ENCODE peak calls at places on chromosome 9, in eight cellular contexts. P is CD4-positive, alpha-beta T cell; E is spleen; T is uterus; A is heart left ventricle; H is upper lobe of right lung; C is breast epithelium; I is H9. U is an unnamed sample. For H3K27me3, the result is how much of the 10 kb centered on the place peaks cover.

GRCh38 chr9:119790022-119790421 is 420.8 kb upstream of the BRINP1 start:
- DNase-seq in C (no peak), I (no peak), P (no peak), E (no peak), T (no peak), A (no peak), H (no peak), U (no peak)

GRCh38 chr9:80899208-80899607 is 790.1 kb downstream of the TLE1 start:
- DNase-seq in H (no peak), P (no peak), I (no peak), C (no peak), A (no peak), T (no peak), E (no peak), U (no peak)

GRCh38 chr9:97418894-97419293 is 7.0 kb downstream of the TDRD7 start:
- DNase-seq in I (no peak), H (no peak), P (no peak), A (no peak), C (no peak), T (no peak), E (no peak), U (no peak)

GRCh38 chr9:37528652-37529072 is 42.9 kb downstream of the POLR1E start:
- DNase-seq in C (no peak), I (no peak), T (no peak), A (no peak), P (no peak), E (no peak), H (no peak), U (no peak)

GRCh38 chr9:134545213-134546211 is 96.1 kb upstream of the COL5A1 start:
- DNase-seq in E (peak), I (no peak), P (no peak), A (no peak), H (peak), C (no peak), T (no peak), U (no peak)

GRCh38 chr9:133649194-133649593 is 13.0 kb downstream of the DBH start:
- DNase-seq in T (no peak), P (no peak), E (no peak), A (no peak), C (no peak), I (no peak), H (no peak), U (no peak)

GRCh38 chr9:5799314-5799713 is 33.6 kb downstream of the ERMP1 start:
- DNase-seq in I (no peak), P (no peak), C (no peak), A (no peak), H (no peak), T (no peak), E (no peak), U (no peak)

GRCh38 chr9:450561-450960 is 235.9 kb downstream of the DOCK8 start:
- DNase-seq in T (no peak), C (no peak), A (no peak), P (no peak), I (no peak), H (no peak), E (no peak), U (no peak)

GRCh38 chr9:127711226-127711701 is 4.2 kb downstream of the PTRH1 start:
- DNase-seq in C (no peak), E (no peak), P (no peak), H (no peak), T (no peak), A (peak), I (no peak), U (no peak)

GRCh38 chr9:97982191-97982718 is 886 bp upstream of the ANP32B start:
- DNase-seq in T (no peak), C (no peak), H (no peak), I (no peak), A (no peak), E (no peak), P (no peak), U (no peak)

GRCh38 chr9:134333234-134333873 is 7.1 kb downstream of the RXRA start:
- DNase-seq in C (no peak), T (no peak), E (no peak), I (no peak), P (no peak), A (no peak), H (no peak), U (no peak)

GRCh38 chr9:102950341-102950740 is 44.8 kb upstream of the CYLC2 start:
- DNase-seq in T (no peak), E (no peak), A (no peak), P (no peak), H (no peak), C (no peak), I (no peak), U (no peak)

GRCh38 chr9:3525088-3525835 is 539 bp downstream of the RFX3 start:
- DNase-seq in C (no peak), H (peak), A (peak), I (no peak), T (no peak), E (peak), P (no peak), U (peak)

GRCh38 chr9:134320916-134321570 is 5.2 kb upstream of the RXRA start:
- DNase-seq in P (no peak), C (no peak), A (peak), I (no peak), T (no peak), E (peak), H (peak), U (peak)

GRCh38 chr9:26361010-26361409 is 531.6 kb downstream of the CAAP1 start:
- DNase-seq in H (no peak), C (no peak), P (no peak), E (no peak), T (no peak), I (no peak), A (no peak), U (no peak)

GRCh38 chr9:131951905-131952304 is 127.8 kb downstream of the MED27 start:
- DNase-seq in C (no peak), I (no peak), P (no peak), H (no peak), A (no peak), T (no peak), E (no peak), U (no peak)

GRCh38 chr9:15295761-15296405 is 11.1 kb downstream of the TTC39B start:
- DNase-seq in H (no peak), P (no peak), E (no peak), C (no peak), I (no peak), T (peak), A (no peak), U (no peak)

GRCh38 chr9:111451570-111451969 is 32.6 kb downstream of the ECPAS start:
- DNase-seq in I (no peak), C (no peak), P (no peak), T (no peak), A (no peak), E (no peak), H (no peak), U (no peak)

GRCh38 chr9:126702501-126703329 is 89.0 kb downstream of the LMX1B start:
- DNase-seq in T (no peak), H (peak), A (no peak), C (no peak), E (peak), P (peak), I (peak), U (peak)

GRCh38 chr9:38205279-38205678 is 136.3 kb upstream of the SHB start:
- DNase-seq in I (no peak), E (no peak), T (no peak), P (no peak), C (no peak), H (no peak), A (no peak), U (no peak)

GRCh38 chr9:114178076-114178475 is 22.7 kb downstream of the COL27A1 start:
- DNase-seq in E (peak), P (no peak), A (no peak), C (no peak), H (peak), I (no peak), T (no peak), U (no peak)

GRCh38 chr9:124358617-124359016 is 56.6 kb downstream of the PSMB7 start:
- DNase-seq in I (no peak), E (no peak), C (no peak), P (no peak), T (no peak), H (no peak), A (no peak), U (no peak)

GRCh38 chr9:107386396-107386795 is 103.2 kb downstream of the KLF4 start:
- DNase-seq in H (no peak), T (no peak), I (no peak), C (no peak), P (no peak), E (no peak), A (no peak), U (no peak)

GRCh38 chr9:77215874-77216273 is 38.5 kb downstream of the VPS13A start:
- DNase-seq in T (no peak), H (no peak), A (no peak), E (no peak), C (no peak), P (no peak), I (no peak), U (no peak)

GRCh38 chr9:107243757-107244156 is 39.3 kb upstream of the RAD23B start:
- DNase-seq in P (no peak), I (no peak), H (no peak), A (no peak), T (no peak), C (peak), E (no peak), U (no peak)

GRCh38 chr9:112012026-112012902 is 115.7 kb downstream of the UGCG start:
- DNase-seq in E (no peak), I (no peak), P (no peak), C (peak), T (peak), A (no peak), H (no peak), U (peak)

GRCh38 chr9:87569008-87569908 is 71.6 kb downstream of the DAPK1 start:
- DNase-seq in E (no peak), A (no peak), P (no peak), C (no peak), I (no peak), H (no peak), T (peak), U (no peak)

GRCh38 chr9:132663851-132664250 is 5.9 kb downstream of the DDX31 start:
- DNase-seq in H (no peak), C (no peak), E (no peak), T (no peak), I (no peak), P (no peak), A (no peak), U (no peak)

GRCh38 chr9:21993893-21994525 is at the start of gene CDKN2A:
- DNase-seq in P (peak), A (peak), T (no peak), I (peak), H (peak), E (peak), C (no peak), U (peak)

GRCh38 chr9:72674961-72675360 is 153.6 kb downstream of the TMC1 start:
- DNase-seq in T (no peak), I (no peak), E (no peak), P (no peak), C (no peak), H (no peak), A (no peak), U (no peak)

GRCh38 chr9:134065720-134066419 is 2.0 kb downstream of the BRD3 start:
- DNase-seq in P (peak), C (no peak), A (peak), T (no peak), I (peak), H (peak), E (peak), U (peak)

GRCh38 chr9:97846347-97846746 is 6.7 kb upstream of the FOXE1 start:
- DNase-seq in A (no peak), E (no peak), I (no peak), T (no peak), P (no peak), H (no peak), C (no peak), U (no peak)

GRCh38 chr9:3516667-3517330 is 9.0 kb downstream of the RFX3 start:
- DNase-seq in C (no peak), A (no peak), T (no peak), H (no peak), P (no peak), E (no peak), I (no peak), U (no peak)

GRCh38 chr9:99185328-99185632 is 36.5 kb downstream of the ALG2 start:
- DNase-seq in I (no peak), P (no peak), E (no peak), C (no peak), T (no peak), A (no peak), H (no peak), U (no peak)

GRCh38 chr9:99183616-99184015 is 38.1 kb downstream of the ALG2 start:
- DNase-seq in H (no peak), C (no peak), I (no peak), A (no peak), T (no peak), P (no peak), E (no peak), U (no peak)

GRCh38 chr9:99185904-99186303 is 35.8 kb downstream of the ALG2 start:
- DNase-seq in A (no peak), T (no peak), C (no peak), E (no peak), H (no peak), P (no peak), I (no peak), U (no peak)

GRCh38 chr9:99184073-99184426 is 37.7 kb downstream of the ALG2 start:
- DNase-seq in I (no peak), T (peak), E (no peak), A (no peak), H (no peak), C (no peak), P (no peak), U (peak)

DNA sequence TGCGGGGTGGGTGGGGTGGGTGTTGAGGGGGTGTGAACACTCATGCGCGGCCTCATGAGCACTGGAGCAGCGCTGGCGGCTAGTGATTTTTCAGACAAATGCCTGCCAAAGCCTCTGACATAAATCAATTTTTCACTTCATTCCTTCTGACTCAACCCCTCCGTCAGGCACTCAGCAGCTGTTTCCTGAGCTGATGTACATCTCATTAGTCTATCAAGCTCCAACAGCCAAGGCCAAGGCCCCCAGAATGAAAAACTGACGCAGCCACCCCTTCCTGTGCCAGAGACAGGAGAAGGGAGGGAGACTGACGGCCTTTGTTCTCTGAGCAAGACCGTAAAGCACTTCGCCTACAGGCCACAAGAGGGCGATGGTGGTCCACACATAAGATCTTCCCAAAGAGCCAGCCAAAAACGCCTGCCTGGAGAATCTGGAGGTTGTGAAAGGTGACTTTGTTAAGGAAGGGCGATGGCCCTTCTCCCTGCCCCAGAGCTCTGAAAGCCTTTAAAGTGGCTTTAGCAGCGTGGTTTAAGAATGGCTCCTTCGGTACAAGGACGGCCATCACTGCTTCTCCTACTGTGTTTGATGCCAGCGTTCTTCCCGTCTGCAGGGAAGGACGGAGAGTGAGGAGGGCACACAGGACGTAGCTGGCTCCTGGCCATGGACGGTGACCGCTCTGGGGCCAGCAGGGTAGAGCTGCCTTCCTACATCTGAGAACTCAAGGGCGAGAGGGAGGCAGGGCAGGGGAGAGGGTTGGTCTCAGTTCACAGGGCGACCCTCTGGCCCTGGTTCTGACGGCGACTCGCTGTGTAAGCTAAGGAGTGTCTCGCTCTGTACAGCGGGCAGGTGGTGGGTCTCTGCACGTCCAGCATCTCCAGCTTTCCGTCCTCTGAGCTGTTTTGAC is 37.1 kb downstream of the ALG2 start:
- DNase-seq in C (peak), T (peak), H (peak), P (peak), I (peak), E (peak), A (peak), U (peak)
- H3K27ac ChIP-seq in C (peak), T (peak), H (peak), P (no peak), I (no peak), E (peak), A (no peak), U (no peak)

DNA sequence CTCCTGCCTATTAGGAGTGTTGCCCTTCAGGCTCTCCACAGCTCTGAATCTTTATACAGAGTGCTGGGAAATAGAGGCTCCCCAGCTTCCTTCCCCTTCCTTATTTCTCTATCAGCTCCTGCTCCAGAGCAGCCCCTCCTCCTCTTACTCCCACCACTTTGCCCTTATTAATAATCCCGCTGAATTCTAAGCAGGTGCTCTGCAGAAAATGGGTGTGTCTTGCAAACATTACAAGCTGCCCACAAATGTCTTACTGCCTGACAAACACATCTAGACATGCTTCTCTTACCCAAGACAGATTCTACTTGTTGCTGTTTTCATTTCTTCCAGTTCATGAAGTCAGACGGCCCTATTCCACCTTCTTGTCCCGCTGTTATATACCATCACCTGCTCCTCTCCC is 6.4 kb downstream of the PHF24 start:
- DNase-seq in P (no peak), A (no peak), T (no peak), E (no peak), H (no peak), C (no peak), I (no peak), U (no peak)
- H3K27me3 ChIP-seq in P (half or more), A (under half), T (under half), E (under half), H (under half), C (under half), I (under half), U (under half)

DNA sequence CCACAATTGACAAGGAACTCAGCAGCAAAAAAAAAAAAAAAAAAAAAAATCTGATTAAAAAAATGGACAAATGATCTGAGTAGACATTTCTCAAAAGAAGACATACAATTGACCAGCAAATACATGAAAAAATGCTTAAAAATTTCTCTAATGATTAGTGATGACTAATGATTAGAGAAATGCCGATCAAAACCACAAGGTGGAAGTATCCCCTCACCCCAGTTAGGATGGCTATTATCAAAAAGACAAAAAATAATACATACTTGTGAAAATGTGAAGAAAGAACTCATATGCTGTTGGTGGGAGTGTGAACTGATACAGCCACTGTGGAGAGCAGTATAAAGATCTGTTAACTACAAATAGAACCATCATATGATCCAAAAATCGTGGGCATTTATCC is 245.3 kb downstream of the OSTF1 start:
- DNase-seq in C (no peak), T (no peak), P (no peak), I (no peak), H (no peak), A (no peak), E (no peak), U (no peak)
- TF ChIP-seq CTCF in C (no peak), T (peak), P (no peak), I (peak), H (peak), A (peak), E (no peak), U (peak)

DNA sequence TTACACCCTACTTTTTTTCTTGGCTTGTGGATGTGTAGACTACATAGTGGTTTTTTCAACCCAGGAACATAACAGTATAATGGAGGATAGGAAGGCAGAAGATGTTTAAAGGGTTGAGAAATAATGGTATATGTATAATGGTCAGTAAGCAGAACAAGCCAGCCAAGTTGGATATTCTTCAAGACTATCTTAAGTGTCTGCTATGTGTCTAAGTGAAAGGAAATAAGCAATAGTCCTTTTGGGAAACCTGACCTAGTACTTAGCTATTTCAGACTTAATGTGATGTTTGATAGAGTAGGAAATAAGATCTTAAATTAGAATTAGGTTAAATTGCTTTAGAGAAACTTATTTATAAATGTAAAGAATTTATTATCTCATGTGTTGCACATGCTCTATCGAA is 85.7 kb downstream of the PTPDC1 start:
- DNase-seq in A (no peak), E (no peak), H (no peak), C (no peak), T (no peak), I (no peak), P (no peak), U (no peak)
- H3K27ac ChIP-seq in A (no peak), E (peak), H (peak), C (peak), T (peak), I (no peak), P (no peak), U (no peak)

GRCh38 chr9:116605060-116605459 is 82.0 kb upstream of the TRIM32 start:
- DNase-seq in P (no peak), E (no peak), C (no peak), T (no peak), I (no peak), A (no peak), H (no peak), U (no peak)
- H3K27me3 ChIP-seq in P (under half), E (under half), C (under half), T (under half), I (under half), A (under half), H (under half), U (under half)

DNA sequence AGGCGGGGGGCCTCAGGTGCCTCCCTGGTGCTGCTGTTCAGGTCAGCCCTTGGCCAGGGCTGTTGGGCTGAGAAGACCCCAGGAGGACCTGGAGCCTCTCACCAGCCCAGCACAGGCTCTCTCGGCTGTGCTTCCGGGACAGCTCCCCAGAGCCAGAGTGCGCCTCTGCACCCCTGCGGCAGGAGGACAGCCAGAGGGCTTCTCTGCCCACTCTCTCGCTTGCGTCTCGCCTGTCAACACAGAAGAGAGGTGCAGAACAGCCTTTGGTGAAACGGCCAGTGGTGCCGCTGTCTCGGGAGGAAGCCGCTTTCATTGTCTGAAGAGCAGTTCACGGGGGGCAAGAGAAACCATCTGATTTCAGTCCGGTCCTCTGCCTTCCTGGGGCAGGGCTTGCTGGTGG is 3.8 kb upstream of the NACC2 start:
- DNase-seq in P (no peak), T (no peak), E (no peak), C (no peak), H (no peak), A (no peak), I (no peak), U (no peak)
- TF ChIP-seq CTCF in P (no peak), T (no peak), E (no peak), C (no peak), H (no peak), A (peak), I (no peak), U (no peak)

DNA sequence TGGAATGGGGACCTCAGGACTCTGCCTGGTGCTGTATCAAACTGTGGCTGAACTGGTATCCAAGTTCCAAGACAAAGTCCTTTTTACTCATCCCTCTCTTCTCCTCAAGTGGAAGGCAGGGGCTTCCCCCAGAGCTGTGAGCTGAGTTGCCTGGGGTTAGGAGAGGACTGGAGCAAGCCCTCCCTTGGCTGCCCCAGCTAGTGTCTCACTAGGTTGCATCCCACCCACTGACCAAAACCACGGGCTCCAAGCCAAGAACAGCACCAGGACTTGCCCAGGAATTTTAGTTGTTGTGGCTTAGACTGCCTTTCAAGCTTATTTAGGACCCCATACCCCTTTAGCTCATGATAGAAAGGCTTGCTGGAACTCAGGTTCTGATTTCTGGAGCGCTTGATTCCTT is 158.7 kb upstream of the TNC start:
- DNase-seq in A (no peak), H (no peak), C (no peak), T (no peak), P (no peak), I (no peak), E (no peak), U (no peak)
- H3K27ac ChIP-seq in A (no peak), H (no peak), C (no peak), T (no peak), P (no peak), I (no peak), E (no peak), U (no peak)